ENCODE peak calls at places on chromosomes 4 and X, in seven cellular contexts. R, J, D, P, Z, I and K are unnamed samples.

GRCh38 chr4:177448850-177449249 is 6.6 kb upstream of the AGA start:
- DNase-seq in I (no peak), P (peak), R (no peak), Z (peak), J (no peak), D (no peak), K (peak)

GRCh38 chr4:143348233-143349077 is 11.8 kb downstream of the GAB1 start:
- DNase-seq in I (no peak), J (peak), P (no peak), D (no peak), Z (no peak), R (no peak), K (no peak)

GRCh38 chrX:102697506-102697905 is 14.7 kb upstream of the GPRASP2 start:
- DNase-seq in D (no peak), J (no peak), P (peak), Z (peak), I (no peak), R (no peak), K (no peak)

GRCh38 chr4:158015241-158015640 is 157.6 kb downstream of the GASK1B start:
- DNase-seq in J (no peak), Z (peak), R (no peak), P (peak), I (no peak), D (no peak), K (no peak)

GRCh38 chr4:73668806-73669205 is 48.6 kb upstream of the RASSF6 start:
- DNase-seq in R (no peak), Z (no peak), I (no peak), P (no peak), J (no peak), D (no peak), K (no peak)

GRCh38 chr4:5756271-5756670 is 45.3 kb downstream of the EVC start:
- DNase-seq in I (no peak), D (no peak), J (no peak), R (no peak), Z (no peak), P (no peak), K (no peak)

GRCh38 chrX:69309074-69309792 is 144.0 kb upstream of the PJA1 start:
- DNase-seq in P (no peak), J (no peak), D (no peak), I (no peak), R (no peak), Z (no peak), K (no peak)

GRCh38 chr4:72286185-72286584 is 254.4 kb downstream of the NPFFR2 start:
- DNase-seq in Z (peak), P (peak), D (no peak), J (peak), R (no peak), I (no peak), K (peak)

GRCh38 chr4:181897935-181898334 is 345.3 kb upstream of the TENM3 start:
- DNase-seq in J (no peak), Z (peak), I (no peak), D (no peak), P (peak), R (no peak), K (peak)

GRCh38 chr4:57151481-57151880 is 41.3 kb upstream of the IGFBP7 start:
- DNase-seq in D (no peak), Z (no peak), J (no peak), R (no peak), I (no peak), P (no peak), K (no peak)

GRCh38 chrX:48945517-48946348 is 11.7 kb downstream of the OTUD5 start:
- DNase-seq in P (peak), D (peak), Z (peak), I (peak), J (peak), R (peak), K (no peak)

GRCh38 chr4:82948647-82949204 is 48.2 kb downstream of the THAP9 start:
- DNase-seq in I (no peak), D (no peak), P (peak), J (no peak), R (no peak), Z (peak), K (peak)

GRCh38 chr4:101356928-101357327 is 9.6 kb upstream of the PPP3CA start:
- DNase-seq in R (no peak), J (no peak), Z (peak), P (peak), I (no peak), D (no peak), K (peak)

GRCh38 chrX:84188320-84188834 is 378 bp upstream of the RPS6KA6 start:
- DNase-seq in P (peak), I (peak), J (peak), D (peak), R (peak), Z (peak), K (no peak)

GRCh38 chr4:13733817-13734216 is 106.3 kb upstream of the BOD1L1 start:
- DNase-seq in R (no peak), P (no peak), I (no peak), J (no peak), D (no peak), Z (no peak), K (peak)

GRCh38 chr4:161178310-161178709 is 985.5 kb downstream of the FSTL5 start:
- DNase-seq in I (no peak), Z (no peak), D (no peak), J (no peak), P (no peak), R (no peak), K (no peak)

GRCh38 chr4:86683983-86684382 is 89.9 kb downstream of the PTPN13 start:
- DNase-seq in D (no peak), Z (no peak), I (no peak), P (no peak), R (no peak), J (no peak), K (no peak)

GRCh38 chr4:168540865-168541607 is 44.2 kb downstream of the PALLD start:
- DNase-seq in Z (no peak), J (no peak), D (no peak), P (no peak), I (no peak), R (no peak), K (no peak)

GRCh38 chrX:51459125-51459524 is 37.3 kb downstream of the NUDT11 start:
- DNase-seq in D (no peak), I (no peak), R (no peak), J (peak), Z (peak), P (peak), K (no peak)

GRCh38 chrX:15849555-15849954 is 5.1 kb downstream of the AP1S2 start:
- DNase-seq in Z (peak), P (no peak), I (no peak), R (no peak), J (peak), D (no peak), K (no peak)

GRCh38 chrX:153741446-153741845 is 16.8 kb downstream of the ABCD1 start:
- DNase-seq in J (no peak), I (no peak), D (no peak), P (no peak), R (no peak), Z (no peak), K (no peak)

GRCh38 chr4:2415881-2416563 is 2.4 kb downstream of the ZFYVE28 start:
- DNase-seq in I (no peak), R (no peak), P (no peak), J (no peak), D (no peak), Z (no peak), K (no peak)

GRCh38 chr4:107444-108429 is 16.6 kb upstream of the ZNF718 start:
- DNase-seq in Z (no peak), J (peak), R (peak), D (no peak), I (peak), P (no peak), K (no peak)

GRCh38 chr4:76420311-76420710 is 630 bp downstream of the CCDC158 start:
- DNase-seq in R (no peak), J (no peak), P (no peak), D (no peak), I (no peak), Z (peak), K (no peak)
- H3K4me3 ChIP-seq in R (peak), J (no peak), P (no peak), D (peak), I (peak), Z (no peak), K (peak)

GRCh38 chrX:116198235-116198634 is 27.7 kb downstream of the AGTR2 start:
- DNase-seq in D (no peak), J (no peak), I (no peak), R (no peak), Z (no peak), P (no peak), K (no peak)

GRCh38 chrX:116194649-116195048 is 24.1 kb downstream of the AGTR2 start:
- DNase-seq in I (no peak), R (no peak), J (no peak), P (no peak), Z (no peak), D (no peak), K (no peak)

DNA sequence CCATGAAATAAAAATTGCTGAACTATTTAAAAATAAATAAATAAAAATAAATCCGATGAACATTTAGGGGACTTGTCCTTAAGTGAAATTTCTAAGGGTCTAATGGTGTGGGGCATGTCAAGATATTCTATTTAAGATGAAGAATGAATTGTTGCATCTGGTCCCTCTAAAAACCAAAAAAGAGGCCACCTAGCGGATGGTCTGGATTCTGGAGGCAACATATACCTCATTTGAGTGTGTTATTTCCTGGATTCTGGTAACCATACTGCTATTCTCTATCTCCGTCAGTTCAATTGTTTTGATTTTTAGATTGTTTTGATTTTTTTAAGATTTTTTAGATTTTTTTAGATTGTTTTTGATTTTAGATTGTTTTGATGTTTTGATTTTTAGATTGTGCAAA is 28.3 kb downstream of the AGTR2 start:
- DNase-seq in I (no peak), R (no peak), D (no peak), J (no peak), P (no peak), Z (no peak), K (no peak)
- TF ChIP-seq CTCF in I (no peak), R (no peak), D (no peak), J (no peak), P (no peak), Z (no peak), K (no peak)

DNA sequence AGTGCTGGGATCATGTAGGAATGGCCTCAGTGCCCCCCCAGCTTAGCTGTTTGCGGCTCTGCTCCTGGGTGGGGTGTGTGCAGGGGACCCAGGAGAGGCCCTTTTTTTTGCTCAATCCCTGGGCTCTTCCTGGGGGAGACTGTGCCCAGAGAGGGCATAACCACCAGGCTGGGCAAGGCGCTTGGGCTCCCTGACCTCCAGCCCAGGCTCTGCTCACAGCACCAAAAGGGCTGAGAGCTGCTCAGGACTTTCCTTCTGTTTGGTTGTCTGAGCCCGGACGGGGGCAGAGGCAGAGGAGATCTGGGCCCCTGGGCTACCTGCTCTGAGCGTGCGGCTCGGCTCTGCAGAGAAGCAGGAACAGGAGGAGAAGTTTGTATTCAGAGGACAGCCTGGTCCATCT is 64.7 kb downstream of the PSAPL1 start:
- DNase-seq in P (no peak), Z (no peak), D (no peak), J (no peak), R (peak), I (no peak), K (no peak)
- H3K4me3 ChIP-seq in P (no peak), Z (no peak), D (no peak), J (no peak), R (no peak), I (no peak), K (no peak)

GRCh38 chr4:3791910-3792542 is 25.8 kb downstream of the ADRA2C start:
- DNase-seq in P (peak), I (peak), J (peak), D (peak), R (peak), Z (no peak), K (peak)

GRCh38 chr4:3790006-3790561 is 23.9 kb downstream of the ADRA2C start:
- DNase-seq in R (peak), Z (no peak), P (no peak), I (no peak), J (no peak), D (no peak), K (no peak)

GRCh38 chr4:3793545-3793944 is 27.4 kb downstream of the ADRA2C start:
- DNase-seq in J (no peak), Z (no peak), D (no peak), I (peak), R (peak), P (no peak), K (no peak)

GRCh38 chr4:3791256-3791655 is 25.1 kb downstream of the ADRA2C start:
- DNase-seq in Z (no peak), D (no peak), J (no peak), I (peak), R (peak), P (no peak), K (no peak)

GRCh38 chr4:3792813-3793212 is 26.6 kb downstream of the ADRA2C start:
- DNase-seq in R (no peak), P (no peak), D (no peak), J (no peak), Z (no peak), I (peak), K (no peak)
- TF ChIP-seq CTCF in R (no peak), P (no peak), D (no peak), J (no peak), Z (peak), I (no peak), K (no peak)

GRCh38 chr4:39660045-39660444 is 21.4 kb upstream of the SMIM14 start:
- DNase-seq in Z (no peak), P (no peak), I (no peak), J (no peak), D (no peak), R (no peak), K (no peak)

GRCh38 chr4:39658756-39659155 is 20.1 kb upstream of the SMIM14 start:
- DNase-seq in I (no peak), R (no peak), D (no peak), Z (peak), P (peak), J (no peak), K (no peak)

GRCh38 chr4:39655206-39655605 is 16.5 kb upstream of the SMIM14 start:
- DNase-seq in I (no peak), D (no peak), R (no peak), Z (peak), P (peak), J (no peak), K (no peak)

GRCh38 chr4:39655866-39656265 is 17.2 kb upstream of the SMIM14 start:
- DNase-seq in I (no peak), R (no peak), Z (peak), P (peak), D (no peak), J (no peak), K (no peak)

DNA sequence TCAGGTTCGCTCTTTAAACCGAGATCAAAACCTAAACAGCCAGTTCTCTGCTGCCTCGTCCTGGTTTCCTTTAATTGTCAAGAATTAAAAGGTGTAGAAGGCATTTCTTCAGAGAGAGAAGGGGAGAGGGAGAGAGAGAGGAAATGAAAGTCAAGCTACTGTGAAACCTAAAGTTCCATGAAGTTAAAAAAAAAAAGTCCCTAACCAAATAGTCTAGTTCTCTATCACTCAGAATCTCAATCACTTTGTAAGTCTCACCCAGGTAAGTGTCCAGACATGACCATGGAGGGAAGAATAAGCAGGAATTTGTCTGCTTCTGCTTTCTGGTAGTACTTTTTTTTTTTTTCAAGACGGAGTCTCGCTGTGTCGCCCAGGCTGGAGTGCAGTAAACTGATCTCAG is 18.8 kb upstream of the SMIM14 start:
- DNase-seq in I (no peak), D (no peak), R (no peak), J (no peak), P (no peak), Z (no peak), K (no peak)
- H3K4me3 ChIP-seq in I (no peak), D (no peak), R (no peak), J (no peak), P (no peak), Z (no peak), K (no peak)

GRCh38 chrX:26651755-26652154 is 435.8 kb downstream of the MAGEB5 start:
- DNase-seq in Z (no peak), J (no peak), P (no peak), I (no peak), R (no peak), D (no peak), K (no peak)

GRCh38 chrX:26653050-26653449 is 437.1 kb downstream of the MAGEB5 start:
- DNase-seq in R (no peak), I (no peak), Z (no peak), J (no peak), P (no peak), D (no peak), K (no peak)

GRCh38 chrX:26649534-26649933 is 433.6 kb downstream of the MAGEB5 start:
- DNase-seq in I (no peak), D (no peak), R (no peak), J (peak), P (peak), Z (peak), K (no peak)
- TF ChIP-seq CTCF in I (no peak), D (peak), R (peak), J (peak), P (peak), Z (peak), K (peak)

GRCh38 chr4:7819446-7819845 is 120.2 kb downstream of the AFAP1 start:
- DNase-seq in I (no peak), J (no peak), R (no peak), D (no peak), Z (no peak), P (no peak), K (no peak)

GRCh38 chr4:7823416-7823824 is 116.2 kb downstream of the AFAP1 start:
- DNase-seq in Z (peak), I (no peak), J (no peak), P (no peak), R (no peak), D (peak), K (no peak)

GRCh38 chr4:7820031-7820825 is 119.4 kb downstream of the AFAP1 start:
- DNase-seq in D (no peak), Z (no peak), J (no peak), R (no peak), P (no peak), I (no peak), K (no peak)

GRCh38 chr4:7822858-7823257 is 116.8 kb downstream of the AFAP1 start:
- DNase-seq in R (no peak), Z (no peak), J (no peak), D (no peak), I (no peak), P (no peak), K (no peak)

GRCh38 chr4:7821245-7822165 is 118.2 kb downstream of the AFAP1 start:
- DNase-seq in D (no peak), R (no peak), J (no peak), Z (no peak), I (no peak), P (no peak), K (no peak)
- H3K4me3 ChIP-seq in D (no peak), R (no peak), J (no peak), Z (no peak), I (no peak), P (no peak), K (no peak)

GRCh38 chr4:175891863-175892262 is 79.8 kb upstream of the GPM6A start:
- DNase-seq in Z (peak), D (no peak), P (peak), R (no peak), J (peak), I (no peak), K (no peak)
- TF ChIP-seq CTCF in Z (peak), D (peak), P (peak), R (peak), J (peak), I (no peak), K (peak)

GRCh38 chr4:137531951-137532868 is at the start of gene PCDH18:
- DNase-seq in R (peak), P (peak), Z (peak), D (peak), I (peak), J (peak), K (peak)

GRCh38 chr4:137531121-137531520 is 1.2 kb downstream of the PCDH18 start:
- DNase-seq in I (no peak), P (peak), J (peak), D (no peak), Z (peak), R (no peak), K (no peak)

GRCh38 chr4:137534516-137534915 is 2.2 kb upstream of the PCDH18 start:
- DNase-seq in P (no peak), D (no peak), Z (no peak), I (no peak), R (no peak), J (no peak), K (no peak)

GRCh38 chr4:137533855-137534254 is 1.6 kb upstream of the PCDH18 start:
- DNase-seq in Z (no peak), R (no peak), P (no peak), I (no peak), D (no peak), J (no peak), K (no peak)

GRCh38 chr4:137532869-137533236 is 559 bp upstream of the PCDH18 start:
- DNase-seq in R (no peak), D (no peak), J (no peak), Z (peak), I (no peak), P (no peak), K (no peak)
- H3K4me3 ChIP-seq in R (peak), D (peak), J (peak), Z (peak), I (peak), P (peak), K (peak)